ENCODE peak calls at places on chromosome 5, in ten cellular contexts. One of them, this sample, is unnamed.

GRCh38 chr5:83097582-83098265 is 20.4 kb downstream of the XRCC4 start:
- DNase-seq in cardiac fibroblast: peak
- DNase-seq in coronary artery: no peak
- DNase-seq in GM12878: no peak
- DNase-seq in tibial nerve: no peak
- DNase-seq in mucosa of descending colon: no peak
- DNase-seq in fibroblast of mammary gland: peak
- DNase-seq in RWPE2: no peak
- DNase-seq in right lobe of liver: no peak
- DNase-seq in bronchial epithelial cell: peak
- DNase-seq in this sample: no peak

GRCh38 chr5:82985763-82986162 is 91.4 kb downstream of the TMEM167A start:
- DNase-seq in cardiac fibroblast: no peak
- DNase-seq in coronary artery: no peak
- DNase-seq in GM12878: no peak
- DNase-seq in tibial nerve: no peak
- DNase-seq in mucosa of descending colon: no peak
- DNase-seq in fibroblast of mammary gland: no peak
- DNase-seq in RWPE2: no peak
- DNase-seq in right lobe of liver: no peak
- DNase-seq in bronchial epithelial cell: no peak
- DNase-seq in this sample: no peak

GRCh38 chr5:127492854-127493738 is 24.3 kb upstream of the PRRC1 start:
- DNase-seq in cardiac fibroblast: peak
- DNase-seq in coronary artery: no peak
- DNase-seq in GM12878: peak
- DNase-seq in tibial nerve: no peak
- DNase-seq in mucosa of descending colon: no peak
- DNase-seq in fibroblast of mammary gland: peak
- DNase-seq in RWPE2: no peak
- DNase-seq in right lobe of liver: no peak
- DNase-seq in bronchial epithelial cell: peak
- DNase-seq in this sample: peak

GRCh38 chr5:134465856-134466240 is 54.2 kb upstream of the CDKN2AIPNL start:
- DNase-seq in cardiac fibroblast: peak
- DNase-seq in coronary artery: peak
- DNase-seq in GM12878: no peak
- DNase-seq in tibial nerve: peak
- DNase-seq in mucosa of descending colon: peak
- DNase-seq in fibroblast of mammary gland: peak
- DNase-seq in RWPE2: peak
- DNase-seq in right lobe of liver: peak
- DNase-seq in bronchial epithelial cell: peak
- DNase-seq in this sample: peak

GRCh38 chr5:125409496-125410351 is 663.3 kb upstream of the ZNF608 start:
- DNase-seq in cardiac fibroblast: peak
- DNase-seq in coronary artery: no peak
- DNase-seq in GM12878: no peak
- DNase-seq in tibial nerve: no peak
- DNase-seq in mucosa of descending colon: no peak
- DNase-seq in fibroblast of mammary gland: peak
- DNase-seq in RWPE2: no peak
- DNase-seq in right lobe of liver: no peak
- DNase-seq in bronchial epithelial cell: peak
- DNase-seq in this sample: no peak

GRCh38 chr5:138107213-138107612 is 23.4 kb downstream of the WNT8A start:
- DNase-seq in cardiac fibroblast: no peak
- DNase-seq in coronary artery: no peak
- DNase-seq in GM12878: no peak
- DNase-seq in tibial nerve: no peak
- DNase-seq in mucosa of descending colon: no peak
- DNase-seq in fibroblast of mammary gland: no peak
- DNase-seq in RWPE2: no peak
- DNase-seq in right lobe of liver: no peak
- DNase-seq in bronchial epithelial cell: no peak
- DNase-seq in this sample: no peak

GRCh38 chr5:3537942-3538341 is 57.7 kb upstream of the IRX1 start:
- DNase-seq in cardiac fibroblast: no peak
- DNase-seq in coronary artery: no peak
- DNase-seq in GM12878: no peak
- DNase-seq in tibial nerve: no peak
- DNase-seq in mucosa of descending colon: no peak
- DNase-seq in fibroblast of mammary gland: no peak
- DNase-seq in RWPE2: no peak
- DNase-seq in right lobe of liver: no peak
- DNase-seq in bronchial epithelial cell: no peak
- DNase-seq in this sample: no peak

GRCh38 chr5:10459080-10460055 is 17.7 kb downstream of the ROPN1L start:
- DNase-seq in cardiac fibroblast: no peak
- DNase-seq in coronary artery: peak
- DNase-seq in GM12878: no peak
- DNase-seq in tibial nerve: no peak
- DNase-seq in mucosa of descending colon: no peak
- DNase-seq in fibroblast of mammary gland: no peak
- DNase-seq in RWPE2: no peak
- DNase-seq in right lobe of liver: no peak
- DNase-seq in bronchial epithelial cell: no peak
- DNase-seq in this sample: no peak

GRCh38 chr5:133235696-133236426 is 184.0 kb downstream of the HSPA4 start:
- DNase-seq in cardiac fibroblast: no peak
- DNase-seq in coronary artery: no peak
- DNase-seq in GM12878: no peak
- DNase-seq in tibial nerve: no peak
- DNase-seq in mucosa of descending colon: no peak
- DNase-seq in fibroblast of mammary gland: no peak
- DNase-seq in RWPE2: no peak
- DNase-seq in right lobe of liver: no peak
- DNase-seq in bronchial epithelial cell: peak
- DNase-seq in this sample: no peak

GRCh38 chr5:1791176-1791575 is 8.5 kb downstream of the MRPL36 start:
- DNase-seq in cardiac fibroblast: no peak
- DNase-seq in coronary artery: no peak
- DNase-seq in GM12878: no peak
- DNase-seq in tibial nerve: no peak
- DNase-seq in mucosa of descending colon: no peak
- DNase-seq in fibroblast of mammary gland: no peak
- DNase-seq in RWPE2: no peak
- DNase-seq in right lobe of liver: no peak
- DNase-seq in bronchial epithelial cell: no peak
- DNase-seq in this sample: no peak

GRCh38 chr5:1793966-1794895 is 5.4 kb downstream of the MRPL36 start:
- DNase-seq in cardiac fibroblast: peak
- DNase-seq in coronary artery: no peak
- DNase-seq in GM12878: no peak
- DNase-seq in tibial nerve: no peak
- DNase-seq in mucosa of descending colon: peak
- DNase-seq in fibroblast of mammary gland: peak
- DNase-seq in RWPE2: no peak
- DNase-seq in right lobe of liver: no peak
- DNase-seq in bronchial epithelial cell: peak
- DNase-seq in this sample: no peak

GRCh38 chr5:1793301-1793740 is 6.3 kb downstream of the MRPL36 start:
- DNase-seq in cardiac fibroblast: peak
- DNase-seq in coronary artery: no peak
- DNase-seq in GM12878: no peak
- DNase-seq in tibial nerve: no peak
- DNase-seq in mucosa of descending colon: no peak
- DNase-seq in fibroblast of mammary gland: peak
- DNase-seq in RWPE2: no peak
- DNase-seq in right lobe of liver: no peak
- DNase-seq in bronchial epithelial cell: no peak
- DNase-seq in this sample: no peak

GRCh38 chr5:1794896-1795290 is 4.7 kb downstream of the MRPL36 start:
- DNase-seq in cardiac fibroblast: no peak
- DNase-seq in coronary artery: no peak
- DNase-seq in GM12878: no peak
- DNase-seq in tibial nerve: no peak
- DNase-seq in mucosa of descending colon: no peak
- DNase-seq in fibroblast of mammary gland: no peak
- DNase-seq in RWPE2: no peak
- DNase-seq in right lobe of liver: no peak
- DNase-seq in bronchial epithelial cell: no peak
- DNase-seq in this sample: no peak

DNA sequence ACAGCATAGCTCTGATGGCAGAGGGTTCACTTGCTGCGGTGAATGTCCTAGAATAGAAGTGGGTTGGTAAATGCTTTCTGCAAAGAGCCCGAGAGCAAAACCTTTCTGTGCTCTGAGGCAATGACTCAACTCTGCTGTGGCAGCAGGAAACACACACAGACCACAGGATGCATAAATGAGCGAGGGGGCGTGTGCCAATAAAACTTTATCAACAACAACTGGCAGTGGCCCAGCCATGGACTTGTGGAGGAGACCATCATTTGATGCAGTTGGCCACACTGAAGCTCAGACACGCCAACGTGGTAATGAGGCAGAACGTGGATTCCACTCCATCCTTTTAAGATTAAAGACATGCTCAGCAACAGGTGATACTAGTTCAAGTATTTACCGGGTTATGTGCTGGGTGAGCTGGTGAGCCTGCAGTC is 6.8 kb downstream of the MRPL36 start:
- DNase-seq in cardiac fibroblast: peak
- DNase-seq in coronary artery: no peak
- DNase-seq in GM12878: peak
- DNase-seq in tibial nerve: no peak
- DNase-seq in mucosa of descending colon: no peak
- DNase-seq in fibroblast of mammary gland: peak
- DNase-seq in RWPE2: no peak
- DNase-seq in right lobe of liver: no peak
- DNase-seq in bronchial epithelial cell: peak
- DNase-seq in this sample: peak
- H3K4me3 ChIP-seq in cardiac fibroblast: no peak
- H3K4me3 ChIP-seq in coronary artery: no peak
- H3K4me3 ChIP-seq in GM12878: peak
- H3K4me3 ChIP-seq in tibial nerve: no peak
- H3K4me3 ChIP-seq in mucosa of descending colon: no peak
- H3K4me3 ChIP-seq in fibroblast of mammary gland: no peak
- H3K4me3 ChIP-seq in RWPE2: no peak
- H3K4me3 ChIP-seq in right lobe of liver: no peak
- H3K4me3 ChIP-seq in bronchial epithelial cell: no peak
- H3K4me3 ChIP-seq in this sample: peak

DNA sequence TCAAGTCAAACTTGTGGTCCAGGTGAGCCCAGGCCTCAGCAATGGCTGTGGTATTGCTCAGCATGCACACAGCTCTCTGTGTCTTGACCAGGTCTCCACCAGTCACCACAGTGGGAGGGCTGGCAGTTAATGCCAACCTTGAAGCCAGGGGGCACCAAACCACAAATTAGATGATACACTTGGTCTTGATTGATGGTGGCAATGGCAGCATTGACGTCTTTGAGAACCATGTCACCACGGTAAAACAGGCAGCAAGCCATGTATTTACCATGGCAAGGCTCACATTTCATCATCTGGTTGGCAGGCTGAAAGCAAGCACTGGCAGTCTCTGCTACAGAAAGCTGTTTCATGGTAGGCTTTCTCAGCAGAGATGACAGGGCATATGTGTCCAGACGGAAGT is 40.0 kb downstream of the NIM1K start:
- DNase-seq in cardiac fibroblast: no peak
- DNase-seq in coronary artery: no peak
- DNase-seq in GM12878: no peak
- DNase-seq in tibial nerve: no peak
- DNase-seq in mucosa of descending colon: no peak
- DNase-seq in fibroblast of mammary gland: peak
- DNase-seq in RWPE2: no peak
- DNase-seq in right lobe of liver: peak
- DNase-seq in bronchial epithelial cell: peak
- DNase-seq in this sample: no peak
- TF ChIP-seq CTCF in cardiac fibroblast: peak
- TF ChIP-seq CTCF in coronary artery: no peak
- TF ChIP-seq CTCF in GM12878: no peak
- TF ChIP-seq CTCF in tibial nerve: no peak
- TF ChIP-seq CTCF in mucosa of descending colon: no peak
- TF ChIP-seq CTCF in fibroblast of mammary gland: peak
- TF ChIP-seq CTCF in RWPE2: peak
- TF ChIP-seq CTCF in right lobe of liver: peak
- TF ChIP-seq CTCF in bronchial epithelial cell: peak
- TF ChIP-seq CTCF in this sample: peak

DNA sequence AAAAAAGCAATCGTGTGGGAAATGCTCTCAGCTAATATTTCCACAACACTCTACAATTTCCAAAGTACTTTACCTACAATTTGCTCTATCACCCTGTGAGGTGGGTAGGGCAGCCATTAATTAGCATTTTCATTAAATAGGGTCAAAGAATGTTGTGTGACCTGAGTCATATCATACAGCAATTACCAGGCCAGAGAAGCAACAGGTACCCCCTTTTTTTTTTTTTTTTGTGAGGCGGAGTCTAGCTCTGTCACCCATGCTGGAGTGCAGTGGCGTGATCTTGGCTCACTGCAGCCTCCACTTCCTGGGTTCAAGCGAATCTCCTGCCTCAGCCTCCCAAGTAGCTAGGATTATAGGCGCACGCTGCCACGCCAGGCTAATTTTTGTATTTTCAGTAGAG is 108.8 kb upstream of the RETREG1 start:
- DNase-seq in cardiac fibroblast: no peak
- DNase-seq in coronary artery: no peak
- DNase-seq in GM12878: no peak
- DNase-seq in tibial nerve: no peak
- DNase-seq in mucosa of descending colon: no peak
- DNase-seq in fibroblast of mammary gland: no peak
- DNase-seq in RWPE2: no peak
- DNase-seq in right lobe of liver: no peak
- DNase-seq in bronchial epithelial cell: no peak
- DNase-seq in this sample: no peak
- H3K4me3 ChIP-seq in cardiac fibroblast: no peak
- H3K4me3 ChIP-seq in coronary artery: no peak
- H3K4me3 ChIP-seq in GM12878: no peak
- H3K4me3 ChIP-seq in tibial nerve: no peak
- H3K4me3 ChIP-seq in mucosa of descending colon: no peak
- H3K4me3 ChIP-seq in fibroblast of mammary gland: no peak
- H3K4me3 ChIP-seq in RWPE2: no peak
- H3K4me3 ChIP-seq in right lobe of liver: no peak
- H3K4me3 ChIP-seq in bronchial epithelial cell: no peak
- H3K4me3 ChIP-seq in this sample: no peak

DNA sequence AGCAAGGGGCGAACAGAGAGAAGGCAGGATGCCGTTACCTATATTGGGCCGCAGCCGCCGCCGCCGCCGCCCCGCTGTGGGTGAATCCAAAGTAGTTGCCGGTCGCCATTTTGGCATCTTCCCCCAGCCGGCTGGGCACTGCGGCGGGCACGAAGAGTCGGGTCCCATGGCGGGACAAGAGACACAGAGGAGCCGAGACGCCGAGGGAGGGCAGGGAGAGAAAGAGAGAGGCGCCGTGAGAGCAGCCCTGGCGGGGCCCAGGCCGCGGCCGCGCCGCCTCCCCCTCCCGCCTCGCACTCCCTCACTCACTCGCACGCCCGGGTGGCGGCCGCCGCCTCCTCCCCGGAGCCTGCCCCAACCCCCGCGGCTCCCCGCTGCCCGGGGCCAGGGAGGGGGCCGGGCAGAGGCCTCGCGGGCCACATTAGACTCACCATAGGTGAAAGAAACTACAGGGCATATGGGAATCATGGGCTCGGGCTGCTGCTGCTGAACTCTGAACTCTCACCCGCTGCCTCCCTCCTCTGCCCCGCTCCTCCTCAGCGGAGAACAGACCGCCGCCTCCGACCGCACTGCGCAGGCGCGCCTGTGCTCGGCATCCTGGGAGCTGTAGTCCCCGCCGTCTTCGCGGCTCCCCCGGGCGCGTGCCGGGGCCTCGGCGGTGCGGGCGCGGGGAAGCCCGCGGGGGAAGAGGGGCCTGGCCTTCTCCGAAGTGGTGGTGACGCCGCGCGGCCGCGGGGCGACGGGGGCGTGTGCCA is at the start of gene ZFR:
- DNase-seq in cardiac fibroblast: peak
- DNase-seq in coronary artery: peak
- DNase-seq in GM12878: peak
- DNase-seq in tibial nerve: peak
- DNase-seq in mucosa of descending colon: peak
- DNase-seq in fibroblast of mammary gland: peak
- DNase-seq in RWPE2: peak
- DNase-seq in right lobe of liver: peak
- DNase-seq in bronchial epithelial cell: peak
- DNase-seq in this sample: peak
- TF ChIP-seq CTCF in cardiac fibroblast: no peak
- TF ChIP-seq CTCF in coronary artery: no peak
- TF ChIP-seq CTCF in GM12878: no peak
- TF ChIP-seq CTCF in tibial nerve: no peak
- TF ChIP-seq CTCF in mucosa of descending colon: no peak
- TF ChIP-seq CTCF in fibroblast of mammary gland: no peak
- TF ChIP-seq CTCF in RWPE2: no peak
- TF ChIP-seq CTCF in right lobe of liver: no peak
- TF ChIP-seq CTCF in bronchial epithelial cell: no peak
- TF ChIP-seq CTCF in this sample: no peak